ENCODE peak calls at places on chromosomes 12 and 14, in nine cellular contexts. H is ovary; I is A549; F is GM20000; O is GM13976; S is stimulated activated CD8-positive, alpha-beta memory T cell treated with anti-CD3 and anti-CD28 coated beads, Interleukin-7, amount 100 ng/mL, for 4 hours; D is CD8-positive, alpha-beta memory T cell; W is ACHN; Y is RCC 7860. X is an unnamed sample.
A peak's percentile ranks its signal among the peaks of the same experiment; 100 is the strongest.

GRCh38 chr12:53791735-53792326 is 40.1 kb upstream of the CISTR start:
- DNase-seq in H (no peak), I (no peak), F (peak; percentile 13), O (no peak), S (peak; percentile 7), D (peak; percentile 19), W (peak; percentile 54), Y (no peak), X (peak; percentile 54)

GRCh38 chr12:46825526-46826414 is at the start of gene SLC38A4:
- DNase-seq in H (no peak), I (no peak), F (no peak), O (no peak), S (no peak), D (no peak), W (no peak), Y (no peak), X (peak; percentile 17)

GRCh38 chr12:106780010-106780625 is 5.6 kb downstream of the RIC8B start:
- DNase-seq in H (no peak), I (no peak), F (no peak), O (no peak), S (no peak), D (no peak), W (peak; percentile 21), Y (peak; percentile 63), X (peak; percentile 78)

GRCh38 chr12:23721268-23721667 is 228.2 kb downstream of the SOX5 start:
- DNase-seq in H (no peak), I (no peak), F (no peak), O (no peak), S (no peak), D (no peak), W (no peak), Y (no peak), X (no peak)

GRCh38 chr14:90538716-90539495 is 142.1 kb downstream of the CALM1 start:
- DNase-seq in H (no peak), I (no peak), F (no peak), O (no peak), S (no peak), D (no peak), W (no peak), Y (no peak), X (no peak)

GRCh38 chr12:79659961-79660431 is 30.8 kb downstream of the PAWR start:
- DNase-seq in H (no peak), I (no peak), F (no peak), O (no peak), S (no peak), D (no peak), W (no peak), Y (no peak), X (peak; percentile 39)

GRCh38 chr14:30656190-30656632 is 34.1 kb downstream of the SCFD1 start:
- DNase-seq in H (no peak), I (peak; percentile 21), F (peak; percentile 10), O (no peak), S (no peak), D (peak; percentile 1), W (peak; percentile 38), Y (no peak), X (peak; percentile 18)

GRCh38 chr12:104748790-104749189 is 209.3 kb downstream of the SLC41A2 start:
- DNase-seq in H (no peak), I (no peak), F (no peak), O (no peak), S (no peak), D (no peak), W (no peak), Y (peak; percentile 22), X (no peak)

GRCh38 chr14:39034481-39035296 is 68.3 kb downstream of the SEC23A start:
- DNase-seq in H (no peak), I (peak; percentile 13), F (no peak), O (no peak), S (no peak), D (no peak), W (no peak), Y (no peak), X (no peak)

GRCh38 chr14:75277000-75277795 is 1.4 kb upstream of the FOS start:
- DNase-seq in H (peak; percentile 90), I (peak; percentile 85), F (peak; percentile 84), O (peak; percentile 84), S (peak; percentile 56), D (peak; percentile 75), W (peak; percentile 85), Y (peak; percentile 56), X (peak; percentile 86)

GRCh38 chr12:132172619-132173018 is 28.4 kb downstream of the NOC4L start:
- DNase-seq in H (peak; percentile 8), I (no peak), F (no peak), O (no peak), S (no peak), D (no peak), W (no peak), Y (no peak), X (no peak)

GRCh38 chr12:29216266-29216665 is 67.2 kb downstream of the FAR2 start:
- DNase-seq in H (no peak), I (no peak), F (no peak), O (no peak), S (no peak), D (no peak), W (no peak), Y (no peak), X (no peak)

GRCh38 chr12:50200507-50201273 is 33.5 kb upstream of the CERS5 start:
- DNase-seq in H (no peak), I (no peak), F (no peak), O (no peak), S (no peak), D (no peak), W (no peak), Y (peak; percentile 57), X (no peak)

GRCh38 chr12:56243731-56244181 is 13.9 kb downstream of the SLC39A5 start:
- DNase-seq in H (no peak), I (no peak), F (no peak), O (no peak), S (no peak), D (no peak), W (no peak), Y (no peak), X (no peak)

GRCh38 chr12:122048156-122048555 is 26.5 kb downstream of the BCL7A start:
- DNase-seq in H (no peak), I (no peak), F (no peak), O (no peak), S (no peak), D (no peak), W (no peak), Y (peak; percentile 57), X (no peak)

GRCh38 chr12:53622724-53623123 is 3.5 kb downstream of the ATF7 start:
- DNase-seq in H (no peak), I (no peak), F (no peak), O (no peak), S (no peak), D (no peak), W (no peak), Y (no peak), X (no peak)

GRCh38 chr12:130677957-130678558 is 38.0 kb downstream of the RIMBP2 start:
- DNase-seq in H (no peak), I (no peak), F (no peak), O (no peak), S (no peak), D (no peak), W (no peak), Y (no peak), X (no peak)

GRCh38 chr14:99699071-99699760 is 15.1 kb downstream of the CYP46A1 start:
- DNase-seq in H (no peak), I (no peak), F (no peak), O (no peak), S (no peak), D (no peak), W (no peak), Y (no peak), X (no peak)

GRCh38 chr12:56657416-56658379 is 11.9 kb upstream of the ATP5F1B start:
- DNase-seq in H (no peak), I (no peak), F (peak; percentile 52), O (peak; percentile 47), S (no peak), D (no peak), W (no peak), Y (no peak), X (no peak)

GRCh38 chr14:66281036-66281776 is 205.0 kb upstream of the CCDC196 start:
- DNase-seq in H (no peak), I (no peak), F (no peak), O (no peak), S (no peak), D (no peak), W (no peak), Y (no peak), X (no peak)

GRCh38 chr12:92485356-92486348 is 217.1 kb upstream of the PLEKHG7 start:
- DNase-seq in H (no peak), I (no peak), F (no peak), O (no peak), S (no peak), D (no peak), W (no peak), Y (no peak), X (no peak)

GRCh38 chr14:81656811-81657210 is 123.2 kb upstream of the SEL1L start:
- DNase-seq in H (no peak), I (no peak), F (no peak), O (no peak), S (no peak), D (no peak), W (no peak), Y (no peak), X (no peak)